ENCODE peak calls at places on chromosome 14, in eight cellular contexts. S is pons, W is NCI-H345, C is adipocyte, L is EH, Q is breast epithelium, I is T-helper 2 cell, U is AG08396. A is an unnamed sample.

GRCh38 chr14:89000007-89000942 is 175.8 kb downstream of the TTC8 start:
- DNase-seq in S (no peak), W (no peak), C (peak; percentile 95), L (peak; percentile 99), Q (no peak), I (no peak), U (peak; percentile 83), A (peak; percentile 91)

GRCh38 chr14:54803926-54804719 is 98.5 kb downstream of the GCH1 start:
- DNase-seq in S (no peak), W (no peak), C (no peak), L (no peak), Q (no peak), I (no peak), U (no peak), A (no peak)

GRCh38 chr14:73748858-73749357 is 34.7 kb upstream of the PNMA1 start:
- DNase-seq in S (no peak), W (no peak), C (no peak), L (no peak), Q (no peak), I (no peak), U (no peak), A (no peak)

GRCh38 chr14:35044939-35045797 is 904 bp upstream of the FAM177A1 start:
- DNase-seq in S (peak; percentile 80), W (no peak), C (peak; percentile 62), L (no peak), Q (no peak), I (no peak), U (peak; percentile 43), A (peak; percentile 71)

GRCh38 chr14:52025310-52025709 is 36.0 kb downstream of the RTRAF start:
- DNase-seq in S (no peak), W (no peak), C (peak; percentile 64), L (peak; percentile 96), Q (no peak), I (no peak), U (peak; percentile 64), A (peak; percentile 98)

GRCh38 chr14:95523818-95524448 is 7.5 kb upstream of the SYNE3 start:
- DNase-seq in S (no peak), W (peak; percentile 57), C (peak; percentile 68), L (peak; percentile 86), Q (no peak), I (no peak), U (no peak), A (peak; percentile 87)

GRCh38 chr14:103273145-103273846 is 60.7 kb upstream of the EIF5 start:
- DNase-seq in S (no peak), W (no peak), C (no peak), L (no peak), Q (no peak), I (no peak), U (no peak), A (no peak)

GRCh38 chr14:70858641-70859040 is 48.6 kb upstream of the PCNX1 start:
- DNase-seq in S (no peak), W (no peak), C (no peak), L (no peak), Q (no peak), I (no peak), U (no peak), A (no peak)

GRCh38 chr14:56829151-56829550 is 18.9 kb upstream of the OTX2 start:
- DNase-seq in S (no peak), W (no peak), C (no peak), L (no peak), Q (no peak), I (no peak), U (no peak), A (no peak)

A was measured in fibroblast of the aortic adventitia.